ENCODE peak calls at places on chromosome 12, in five cellular contexts. V is endothelial cell of umbilical vein, Q is HFF-Myc, Z is ovary, W is fibroblast of mammary gland. H is an unnamed sample.
A peak's percentile ranks its signal among the peaks of the same experiment; 100 is the strongest.

GRCh38 chr12:45186762-45187161 is 29.1 kb upstream of the ANO6 start:
- DNase-seq in Z (no peak), Q (no peak), V (no peak), W (no peak), H (no peak)

GRCh38 chr12:40031965-40032364 is 73.9 kb downstream of the SLC2A13 start:
- DNase-seq in Z (no peak), V (no peak), W (peak; percentile 5), Q (no peak), H (no peak)

GRCh38 chr12:52044284-52044983 is 6.8 kb upstream of the NR4A1 start:
- DNase-seq in V (peak; percentile 70), Q (no peak), W (peak; percentile 94), Z (peak; percentile 95), H (no peak)

GRCh38 chr12:107126688-107127481 is 33.5 kb upstream of the CRY1 start:
- DNase-seq in W (peak; percentile 22), Q (no peak), Z (no peak), V (peak; percentile 55), H (no peak)

GRCh38 chr12:128969480-128970055 is 116.3 kb downstream of the GLT1D1 start:
- DNase-seq in Q (no peak), W (no peak), Z (no peak), V (no peak), H (no peak)

GRCh38 chr12:5376591-5377207 is 55.2 kb upstream of the NTF3 start:
- DNase-seq in W (no peak), Q (no peak), Z (no peak), V (no peak), H (no peak)

GRCh38 chr12:69998922-69999321 is 173.9 kb downstream of the MYRFL start:
- DNase-seq in Z (no peak), V (no peak), Q (no peak), W (no peak), H (no peak)

GRCh38 chr12:91091916-91092715 is 19.2 kb downstream of the LUM start:
- DNase-seq in W (peak; percentile 23), V (no peak), Z (no peak), Q (no peak), H (no peak)

GRCh38 chr12:122951979-122952892 is 14.0 kb downstream of the ABCB9 start:
- DNase-seq in W (peak; percentile 73), Z (peak; percentile 52), V (peak; percentile 72), Q (no peak), H (no peak)

GRCh38 chr12:124036117-124037109 is 63.4 kb downstream of the ZNF664 start:
- DNase-seq in Q (no peak), V (peak; percentile 60), W (peak; percentile 52), Z (no peak), H (no peak)

GRCh38 chr12:89966495-89967240 is 258.0 kb upstream of the ATP2B1 start:
- DNase-seq in Z (no peak), V (no peak), Q (no peak), W (no peak), H (no peak)

GRCh38 chr12:89875225-89875624 is 166.6 kb upstream of the ATP2B1 start:
- DNase-seq in Z (no peak), W (no peak), V (no peak), Q (no peak), H (no peak)

GRCh38 chr12:92469837-92470236 is 233.0 kb upstream of the PLEKHG7 start:
- DNase-seq in W (peak; percentile 25), V (peak; percentile 11), Q (no peak), Z (peak; percentile 73), H (peak; percentile 15)

GRCh38 chr12:53185582-53186153 is 4.9 kb upstream of the CSAD start:
- DNase-seq in Z (no peak), V (no peak), W (no peak), Q (no peak), H (no peak)

GRCh38 chr12:1421091-1421902 is 173.1 kb downstream of the FBXL14 start:
- DNase-seq in Z (no peak), V (no peak), Q (no peak), W (no peak), H (no peak)

GRCh38 chr12:86186449-86186848 is 69.7 kb downstream of the MGAT4C start:
- DNase-seq in V (no peak), Z (no peak), Q (no peak), W (peak; percentile 30), H (no peak)

GRCh38 chr12:124684496-124684895 is 117.1 kb upstream of the NCOR2 start:
- DNase-seq in Z (peak; percentile 42), Q (no peak), W (no peak), V (peak; percentile 36), H (no peak)

GRCh38 chr12:12779529-12779928 is 5.9 kb upstream of the APOLD1 start:
- DNase-seq in V (peak; percentile 95), Z (no peak), W (peak; percentile 92), Q (peak; percentile 72), H (peak; percentile 71)

GRCh38 chr12:91225316-91225715 is 42.7 kb upstream of the DCN start:
- DNase-seq in Q (no peak), V (no peak), W (peak; percentile 65), Z (no peak), H (peak; percentile 43)

GRCh38 chr12:203462-204260 is 10.3 kb downstream of the SLC6A12 start:
- DNase-seq in Q (no peak), Z (peak; percentile 55), V (no peak), W (no peak), H (no peak)

GRCh38 chr12:55258288-55258687 is 13.9 kb downstream of the OR6C74 start:
- DNase-seq in V (no peak), Q (no peak), W (no peak), Z (no peak), H (no peak)

GRCh38 chr12:107418976-107419375 is 266.6 kb upstream of the PWP1 start:
- DNase-seq in V (no peak), W (no peak), Z (no peak), Q (no peak), H (no peak)

GRCh38 chr12:12823308-12823707 is 10.2 kb downstream of the DDX47 start:
- DNase-seq in W (no peak), Z (no peak), Q (no peak), V (peak; percentile 80), H (no peak)

GRCh38 chr12:125143491-125143890 is 78.3 kb downstream of the AACS start:
- DNase-seq in Q (peak; percentile 16), V (peak; percentile 38), W (peak; percentile 33), Z (no peak), H (no peak)

GRCh38 chr12:115035536-115036107 is 351.6 kb upstream of the TBX3 start:
- DNase-seq in Q (no peak), V (no peak), Z (no peak), W (no peak), H (no peak)

GRCh38 chr12:85527192-85527591 is 247.2 kb downstream of the ALX1 start:
- DNase-seq in Q (no peak), Z (no peak), W (no peak), V (no peak), H (no peak)

GRCh38 chr12:58313091-58313855 is 371.9 kb downstream of the ATP23 start:
- DNase-seq in V (peak; percentile 64), W (peak; percentile 90), Q (no peak), Z (no peak), H (no peak)

GRCh38 chr12:80041691-80042090 is 57.6 kb upstream of the OTOGL start:
- DNase-seq in W (peak; percentile 63), Z (no peak), V (peak; percentile 5), Q (no peak), H (no peak)

GRCh38 chr12:14367097-14367661 is 1.7 kb downstream of the ATF7IP start:
- DNase-seq in Z (no peak), W (peak; percentile 29), Q (no peak), V (peak; percentile 73), H (no peak)

GRCh38 chr12:30853561-30854133 is 72.9 kb upstream of the TSPAN11 start:
- DNase-seq in Z (no peak), Q (no peak), W (no peak), V (no peak), H (no peak)

GRCh38 chr12:30846776-30847175 is 79.8 kb upstream of the TSPAN11 start:
- DNase-seq in V (no peak), Z (no peak), W (no peak), Q (no peak), H (no peak)

GRCh38 chr12:30847259-30847658 is 79.3 kb upstream of the TSPAN11 start:
- DNase-seq in Z (no peak), W (peak; percentile 81), Q (peak; percentile 41), V (peak; percentile 59), H (peak; percentile 19)

GRCh38 chr12:30850684-30851083 is 75.9 kb upstream of the TSPAN11 start:
- DNase-seq in V (no peak), Q (no peak), Z (no peak), W (no peak), H (no peak)
- H3K4me3 ChIP-seq in V (no peak overlapping the region), Q (no peak overlapping the region), Z (no peak overlapping the region), W (no peak overlapping the region), H (no peak overlapping the region)

GRCh38 chr12:47868041-47868440 is 36.8 kb downstream of the VDR start:
- DNase-seq in W (peak; percentile 35), V (peak; percentile 49), Q (no peak), Z (no peak), H (no peak)

GRCh38 chr12:47868552-47869031 is 36.2 kb downstream of the VDR start:
- DNase-seq in Q (no peak), Z (no peak), W (no peak), V (no peak), H (no peak)

GRCh38 chr12:47867496-47867941 is 37.3 kb downstream of the VDR start:
- DNase-seq in Z (no peak), Q (peak; percentile 54), W (peak; percentile 96), V (peak; percentile 63), H (no peak)

GRCh38 chr12:47874316-47874715 is 30.5 kb downstream of the VDR start:
- DNase-seq in W (no peak), Z (no peak), Q (no peak), V (no peak), H (no peak)

DNA sequence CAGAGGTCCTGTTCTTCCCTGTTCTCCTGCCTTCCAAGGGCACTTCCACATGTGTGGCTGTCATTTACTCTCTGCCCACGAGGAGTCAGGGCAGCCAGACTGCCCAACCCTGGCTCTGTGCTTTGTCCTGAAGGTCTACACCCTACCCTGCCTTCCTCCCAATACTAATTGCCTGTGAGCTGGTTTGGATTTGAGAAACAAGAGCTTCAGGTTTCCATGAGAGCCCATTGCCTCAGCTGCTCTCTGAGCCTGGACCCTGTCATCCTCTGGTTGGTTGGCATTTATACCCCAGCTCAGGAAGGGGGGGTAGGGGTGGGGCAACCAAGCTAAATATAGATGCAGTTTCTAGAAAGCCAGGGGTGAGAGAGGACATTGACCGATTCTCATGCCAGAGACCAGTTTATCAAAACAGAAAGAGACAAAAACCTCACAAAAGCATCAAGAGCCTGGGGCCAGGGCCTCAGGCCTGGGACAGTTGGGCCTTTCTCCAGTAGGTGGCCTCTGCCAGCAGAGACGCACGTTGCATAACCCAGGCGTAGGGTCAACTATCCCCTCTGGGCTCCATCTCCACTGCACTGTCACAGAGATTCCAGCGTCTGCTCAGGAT is 34.5 kb downstream of the VDR start:
- DNase-seq in Q (no peak), W (peak; percentile 39), Z (no peak), V (no peak), H (no peak)
- TF ChIP-seq CTCF in Q (peak; percentile 43), W (peak; percentile 55), Z (no peak), V (peak; percentile 41), H (peak; percentile 56)

DNA sequence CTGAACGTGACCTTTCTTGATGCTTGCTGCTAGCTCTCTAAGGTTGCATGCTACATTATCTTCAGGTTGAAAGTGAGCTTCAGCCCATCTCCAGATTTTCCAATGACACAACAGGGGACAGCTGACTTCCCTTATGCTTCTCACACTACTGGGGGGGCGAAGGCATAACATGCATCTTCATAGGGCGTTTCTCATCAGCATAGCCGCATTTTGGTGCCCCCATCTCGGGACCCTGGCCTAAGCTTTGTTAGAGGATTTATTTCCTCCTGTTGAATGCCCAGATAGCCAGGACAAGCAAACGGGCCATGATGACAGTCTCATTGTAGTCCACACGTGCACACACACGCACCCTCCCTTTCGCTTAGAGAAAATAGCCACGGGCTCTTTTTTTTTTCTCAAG is 30.7 kb downstream of the SSPN start:
- DNase-seq in Q (no peak), V (no peak), W (no peak), Z (no peak), H (no peak)
- H3K4me3 ChIP-seq in Q (no peak overlapping the region), V (peak overlapping the region; percentile 56), W (no peak overlapping the region), Z (peak overlapping the region; percentile 43), H (peak overlapping the region; percentile 50)

GRCh38 chr12:19994970-19995369 is 373.4 kb upstream of the PDE3A start:
- DNase-seq in V (peak; percentile 63), W (peak; percentile 24), Q (no peak), Z (no peak), H (no peak)
- TF ChIP-seq CTCF in V (no peak), W (peak; percentile 19), Q (no peak), Z (no peak), H (peak; percentile 28)